ENCODE peak calls at places on chromosomes 6 and 20, in four cellular contexts. U is GM12878, M is breast epithelium, Z is H9. F is an unnamed sample.
A peak's percentile ranks its signal among the peaks of the same experiment; 100 is the strongest.

GRCh38 chr6:56292505-56293181 is 45.3 kb upstream of the COL21A1 start:
- DNase-seq in M (no peak), U (no peak), Z (peak; percentile 52), F (no peak)

GRCh38 chr6:95866732-95867131 is 149.0 kb upstream of the FUT9 start:
- DNase-seq in Z (peak; percentile 39), U (no peak), M (no peak), F (peak; percentile 8)

GRCh38 chr20:37348643-37349516 is 2.9 kb downstream of the SRC start:
- DNase-seq in M (no peak), Z (no peak), U (no peak), F (no peak)

GRCh38 chr6:114339706-114340105 is 3.1 kb downstream of the HS3ST5 start:
- DNase-seq in U (no peak), Z (no peak), M (no peak), F (no peak)

GRCh38 chr20:46399401-46399800 is 7.0 kb downstream of the ELMO2 start:
- DNase-seq in U (no peak), Z (no peak), M (no peak), F (no peak)

GRCh38 chr6:101716387-101716786 is 322.9 kb downstream of the GRIK2 start:
- DNase-seq in M (no peak), U (no peak), Z (no peak), F (no peak)

GRCh38 chr6:40350193-40350941 is 236.8 kb downstream of the LRFN2 start:
- DNase-seq in M (no peak), U (no peak), Z (no peak), F (no peak)

GRCh38 chr20:44017905-44018683 is 103.4 kb downstream of the TOX2 start:
- DNase-seq in U (no peak), M (no peak), Z (no peak), F (no peak)

GRCh38 chr20:41638459-41638858 is 20.3 kb upstream of the CHD6 start:
- DNase-seq in U (no peak), M (no peak), Z (no peak), F (no peak)

GRCh38 chr6:52513464-52513863 is 63.4 kb downstream of the TRAM2 start:
- DNase-seq in M (no peak), Z (no peak), U (no peak), F (no peak)

DNA sequence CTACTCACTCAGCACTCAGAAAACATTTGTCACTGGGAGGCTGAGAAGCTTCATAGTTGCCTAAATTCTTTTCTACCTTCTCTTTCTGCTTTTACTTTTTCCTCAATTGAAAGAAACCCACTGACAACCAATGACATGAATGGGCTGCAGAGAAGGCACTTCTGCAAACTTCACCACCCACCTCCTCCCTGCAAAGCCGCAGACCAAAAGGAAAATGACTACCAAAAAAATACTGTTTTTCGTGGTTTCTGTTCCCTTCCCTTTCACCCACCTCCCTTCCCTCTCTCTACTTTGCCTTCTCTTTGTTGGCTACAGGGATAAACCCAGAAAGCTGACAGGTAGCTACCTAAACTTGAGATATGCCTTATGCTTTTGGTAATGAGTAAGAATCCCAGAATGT is 3.2 kb downstream of the GNAS-AS1 start:
- DNase-seq in Z (no peak), U (no peak), M (no peak), F (no peak)
- H3K27me3 ChIP-seq in Z (peaks cover 4% of the 10 kb centered on the region), U (peaks cover 2% of the 10 kb centered on the region), M (no peaks in the 10 kb centered on the region), F (no peaks in the 10 kb centered on the region)

GRCh38 chr20:25253606-25254275 is 5.9 kb downstream of the PYGB start:
- DNase-seq in M (no peak), U (no peak), Z (no peak), F (no peak)
- H3K27ac ChIP-seq in M (no peak overlapping the region), U (no peak overlapping the region), Z (no peak overlapping the region), F (no peak overlapping the region)

GRCh38 chr6:89661559-89661958 is 23.0 kb upstream of the LYRM2 start:
- DNase-seq in M (no peak), Z (no peak), U (no peak), F (no peak)

GRCh38 chr6:89657445-89658158 is 19.1 kb upstream of the LYRM2 start:
- DNase-seq in U (no peak), Z (no peak), M (no peak), F (no peak)

GRCh38 chr6:89660981-89661380 is 22.4 kb upstream of the LYRM2 start:
- DNase-seq in U (no peak), M (no peak), Z (no peak), F (no peak)

GRCh38 chr6:89667872-89668556 is 29.5 kb upstream of the LYRM2 start:
- DNase-seq in M (no peak), U (no peak), Z (no peak), F (no peak)

DNA sequence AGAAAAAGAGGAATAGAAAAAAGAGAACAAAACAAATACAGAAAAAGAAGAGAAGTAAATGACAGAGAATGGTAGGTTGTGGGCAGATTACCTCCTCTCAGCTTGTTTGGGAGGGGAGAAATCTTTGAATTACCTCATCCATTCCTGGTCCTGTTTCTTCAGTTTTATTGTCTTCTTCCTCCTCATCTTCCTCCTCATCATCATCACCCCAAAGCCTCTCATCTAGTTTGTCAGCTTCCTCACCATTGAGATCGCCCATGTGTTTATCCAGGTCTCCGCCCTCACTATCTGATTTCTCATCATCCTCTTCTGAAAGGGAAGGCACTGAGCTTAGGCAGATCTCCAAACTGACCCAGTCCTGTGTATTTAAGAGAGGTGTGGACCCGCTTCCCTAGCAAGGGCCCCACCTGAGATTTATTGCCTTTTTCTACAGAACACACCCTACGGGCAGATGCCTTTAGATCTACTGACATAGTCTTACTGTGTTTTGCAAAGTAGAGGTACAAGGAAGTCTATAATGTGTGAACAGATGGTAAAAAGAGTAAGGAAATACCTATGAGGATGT is 24.2 kb upstream of the LYRM2 start:
- DNase-seq in M (no peak), Z (no peak), U (no peak), F (no peak)
- H3K27me3 ChIP-seq in M (no peaks in the 10 kb centered on the region), Z (no peaks in the 10 kb centered on the region), U (no peaks in the 10 kb centered on the region), F (no peaks in the 10 kb centered on the region)

GRCh38 chr6:24982231-24982630 is 46.5 kb upstream of the RIPOR2 start:
- DNase-seq in M (no peak), U (no peak), Z (no peak), F (no peak)

GRCh38 chr6:24985313-24985712 is 49.6 kb upstream of the RIPOR2 start:
- DNase-seq in Z (peak; percentile 67), U (no peak), M (no peak), F (no peak)

GRCh38 chr6:24981385-24981758 is 45.6 kb upstream of the RIPOR2 start:
- DNase-seq in U (no peak), M (no peak), Z (peak; percentile 76), F (no peak)

GRCh38 chr6:24980507-24981384 is 45.0 kb upstream of the RIPOR2 start:
- DNase-seq in U (no peak), Z (peak; percentile 67), M (no peak), F (no peak)
- H3K27ac ChIP-seq in U (no peak overlapping the region), Z (peak overlapping the region; percentile 95), M (no peak overlapping the region), F (peak overlapping the region; percentile 28)

DNA sequence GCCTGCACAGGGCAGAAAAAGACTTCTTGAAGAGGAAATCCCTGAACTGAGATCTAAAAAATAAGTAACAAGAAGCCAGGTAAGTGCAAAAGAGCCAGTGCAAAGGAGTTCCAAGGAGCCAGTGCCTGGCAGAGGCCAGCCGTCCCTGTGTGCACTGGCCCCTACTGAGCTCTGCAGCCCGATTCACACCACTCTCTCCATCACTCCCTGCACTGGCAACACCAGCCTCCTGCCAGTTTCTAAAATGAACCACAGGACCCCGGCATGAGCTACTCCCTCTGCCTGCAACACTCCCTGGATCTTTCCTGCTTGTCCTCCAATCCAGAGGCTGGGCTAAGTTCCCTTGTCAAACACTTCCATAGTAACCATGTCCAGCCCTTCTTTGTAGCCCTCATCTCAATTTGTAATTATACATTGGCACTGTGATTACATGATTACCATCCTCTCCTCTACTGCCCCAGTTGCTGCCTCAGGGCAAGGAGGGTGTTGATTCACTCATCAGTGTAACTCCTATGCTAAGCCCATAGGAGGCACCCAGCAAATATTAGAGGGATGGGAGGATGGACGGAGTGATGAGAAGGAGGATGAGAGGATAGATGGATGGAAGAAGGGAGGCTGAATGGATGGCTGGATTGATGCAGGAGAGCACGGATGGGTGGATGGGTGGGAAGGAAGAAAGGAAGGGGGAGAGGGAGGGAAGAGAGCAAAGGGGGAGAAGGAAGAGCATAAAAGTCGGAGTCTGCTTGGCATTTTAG is 49.3 kb downstream of the SIRPA start:
- DNase-seq in M (no peak), Z (no peak), U (no peak), F (no peak)
- H3K27me3 ChIP-seq in M (no peaks in the 10 kb centered on the region), Z (no peaks in the 10 kb centered on the region), U (peaks cover 4% of the 10 kb centered on the region), F (no peaks in the 10 kb centered on the region)

GRCh38 chr6:1678966-1679690 is 69.4 kb downstream of the FOXC1 start:
- DNase-seq in U (no peak), Z (no peak), M (no peak), F (no peak)

GRCh38 chr6:1678201-1678600 is 68.5 kb downstream of the FOXC1 start:
- DNase-seq in U (no peak), Z (no peak), M (no peak), F (peak; percentile 53)

DNA sequence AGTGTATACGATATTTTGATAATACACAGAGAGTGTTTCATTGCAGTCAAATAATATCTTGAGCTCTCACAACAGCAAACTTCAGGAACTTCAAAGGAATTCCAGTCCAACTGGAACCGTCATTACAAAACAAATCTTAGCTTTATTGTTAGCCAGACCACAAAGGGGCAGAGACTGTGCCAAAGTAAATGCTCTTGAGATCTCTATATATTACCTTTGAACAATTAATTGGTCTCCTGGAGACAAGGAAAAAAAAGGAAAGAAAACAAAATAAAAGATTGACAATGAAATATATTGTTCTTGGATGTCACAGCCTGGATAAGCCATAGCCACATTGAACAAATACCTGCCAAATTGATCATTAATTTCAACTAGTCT is 70.0 kb downstream of the FOXC1 start:
- DNase-seq in M (no peak), U (no peak), Z (no peak), F (no peak)
- H3K27ac ChIP-seq in M (peak overlapping the region; percentile 82), U (no peak overlapping the region), Z (no peak overlapping the region), F (no peak overlapping the region)

GRCh38 chr20:63130654-63131577 is 85.0 kb downstream of the YTHDF1 start:
- DNase-seq in M (peak; percentile 43), Z (peak; percentile 26), U (no peak), F (no peak)
- H3K27me3 ChIP-seq in M (no peaks in the 10 kb centered on the region), Z (no peaks in the 10 kb centered on the region), U (no peaks in the 10 kb centered on the region), F (no peaks in the 10 kb centered on the region)

DNA sequence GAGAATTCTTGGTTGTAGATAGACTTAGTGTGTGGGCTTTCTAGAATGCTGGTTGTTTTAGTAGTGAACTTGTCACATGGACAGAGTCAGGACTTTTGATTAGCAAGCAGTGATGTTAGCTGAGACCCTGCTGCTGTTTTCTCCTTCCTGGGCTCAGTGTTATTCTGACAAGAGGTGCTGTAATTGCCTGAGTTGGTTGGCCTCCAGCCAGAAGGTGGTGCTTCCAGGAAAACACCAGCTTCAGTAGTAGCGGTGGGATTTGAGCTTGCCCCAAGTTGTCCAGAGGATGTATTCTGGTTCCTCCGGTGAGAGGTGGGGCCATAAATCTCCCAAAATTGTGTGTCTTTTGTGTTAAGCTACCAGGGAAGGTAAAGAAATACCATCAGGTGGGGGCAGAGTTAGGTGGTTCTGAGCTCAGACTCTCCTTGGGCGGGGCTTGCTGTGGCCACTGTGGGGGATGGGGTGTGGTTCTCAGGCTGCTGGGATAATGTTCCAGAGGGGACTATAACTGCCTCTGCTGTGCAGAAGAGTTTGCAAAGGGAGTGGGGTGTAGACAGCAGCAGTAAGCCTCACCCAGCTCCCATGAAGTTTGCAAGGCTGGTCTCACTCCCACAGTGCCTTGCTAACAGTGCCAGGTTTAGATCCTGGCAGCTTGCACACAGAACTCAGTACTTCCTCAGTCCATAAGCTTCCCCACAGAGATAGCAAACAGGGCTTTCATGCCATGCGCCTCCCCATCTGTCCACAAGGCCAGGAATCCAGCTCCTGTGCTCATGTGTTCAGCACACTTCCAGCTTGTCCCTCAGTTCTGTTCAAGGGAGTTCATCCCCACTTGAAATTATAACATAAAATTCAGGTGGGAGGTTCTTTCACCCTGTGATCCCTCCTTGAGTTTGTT is 278.4 kb upstream of the PTCHD4 start:
- DNase-seq in Z (peak; percentile 24), M (no peak), U (no peak), F (peak; percentile 11)
- H3K27ac ChIP-seq in Z (no peak overlapping the region), M (no peak overlapping the region), U (no peak overlapping the region), F (no peak overlapping the region)